ENCODE peak calls at places on chromosome 10, in seven cellular contexts. U, Y, H, P, Q, K and X are unnamed samples.
A peak's percentile ranks its signal among the peaks of the same experiment; 100 is the strongest.

GRCh38 chr10:43201545-43202131 is 63.4 kb downstream of the CSGALNACT2 start:
- DNase-seq in Q (peak; percentile 38), Y (no peak), K (peak; percentile 17), H (peak; percentile 74), P (no peak), U (no peak), X (peak; percentile 11)

GRCh38 chr10:131753336-131753735 is 147.5 kb upstream of the PPP2R2D start:
- DNase-seq in K (no peak), P (no peak), Y (no peak), U (no peak), Q (no peak), H (no peak), X (no peak)

GRCh38 chr10:88881335-88881734 is 1.3 kb downstream of the STAMBPL1 start:
- DNase-seq in U (peak; percentile 40), P (no peak), K (no peak), Q (no peak), H (no peak), Y (no peak), X (no peak)

GRCh38 chr10:4546500-4546899 is 279.5 kb upstream of the AKR1E2 start:
- DNase-seq in Q (no peak), K (no peak), P (no peak), H (no peak), Y (peak; percentile 9), U (peak; percentile 25), X (no peak)

GRCh38 chr10:80454526-80455460 is 683 bp downstream of the TSPAN14 start:
- DNase-seq in Q (peak; percentile 82), K (peak; percentile 88), Y (peak; percentile 67), P (no peak), H (peak; percentile 84), U (peak; percentile 70), X (peak; percentile 64)

GRCh38 chr10:90742189-90742588 is 115.7 kb downstream of the HTR7 start:
- DNase-seq in U (peak; percentile 52), H (no peak), Y (no peak), P (no peak), Q (no peak), K (no peak), X (no peak)

GRCh38 chr10:29719281-29719675 is 84.5 kb upstream of the SVIL start:
- DNase-seq in U (no peak), K (no peak), Q (no peak), Y (no peak), P (no peak), H (no peak), X (no peak)

GRCh38 chr10:30813872-30814471 is 184.4 kb upstream of the LYZL2 start:
- DNase-seq in P (no peak), H (no peak), Y (peak; percentile 43), K (no peak), Q (no peak), U (peak; percentile 62), X (no peak)

GRCh38 chr10:12603766-12604470 is 254.6 kb downstream of the CAMK1D start:
- DNase-seq in Q (no peak), U (no peak), Y (peak; percentile 47), P (no peak), H (no peak), K (peak; percentile 64), X (no peak)

GRCh38 chr10:31319602-31320178 is 674 bp downstream of the ZEB1 start:
- DNase-seq in Y (peak; percentile 27), H (peak; percentile 75), U (peak; percentile 41), P (no peak), Q (no peak), K (no peak), X (no peak)

GRCh38 chr10:80893256-80893655 is 355.6 kb downstream of the SH2D4B start:
- DNase-seq in K (no peak), Y (no peak), U (no peak), P (no peak), Q (no peak), H (no peak), X (no peak)

GRCh38 chr10:119500138-119500795 is 42.3 kb downstream of the RGS10 start:
- DNase-seq in P (no peak), K (no peak), Q (no peak), Y (no peak), H (no peak), U (no peak), X (no peak)

GRCh38 chr10:65670087-65670486 is 1255.7 kb upstream of the LRRTM3 start:
- DNase-seq in U (no peak), P (no peak), Y (no peak), Q (no peak), K (no peak), H (no peak), X (no peak)

GRCh38 chr10:87920538-87920937 is 57.1 kb downstream of the PTEN start:
- DNase-seq in U (no peak), K (no peak), P (no peak), Q (no peak), H (no peak), Y (no peak), X (no peak)

GRCh38 chr10:67836491-67836890 is 1.5 kb downstream of the DNAJC12 start:
- DNase-seq in P (no peak), Y (no peak), U (peak; percentile 15), H (no peak), Q (no peak), K (no peak), X (no peak)

GRCh38 chr10:66535418-66535817 is 390.4 kb upstream of the LRRTM3 start:
- DNase-seq in Y (no peak), Q (no peak), U (no peak), K (no peak), H (no peak), P (no peak), X (no peak)

GRCh38 chr10:125951290-125951689 is 54.9 kb downstream of the FANK1 start:
- DNase-seq in Y (no peak), P (no peak), K (no peak), Q (no peak), H (no peak), U (no peak), X (no peak)

GRCh38 chr10:49600046-49600445 is 10.1 kb upstream of the SLC18A3 start:
- DNase-seq in Y (no peak), P (no peak), Q (no peak), U (no peak), H (no peak), K (peak; percentile 7), X (no peak)

GRCh38 chr10:61301560-61301959 is 151.6 kb downstream of the TMEM26 start:
- DNase-seq in Q (no peak), K (no peak), Y (no peak), P (no peak), H (no peak), U (peak; percentile 69), X (no peak)

GRCh38 chr10:96935810-96936209 is 103.7 kb downstream of the LCOR start:
- DNase-seq in H (no peak), K (no peak), U (no peak), P (no peak), Y (no peak), Q (no peak), X (no peak)

GRCh38 chr10:96930469-96930868 is 98.4 kb downstream of the LCOR start:
- DNase-seq in Q (no peak), Y (no peak), U (no peak), H (no peak), P (no peak), K (no peak), X (no peak)

GRCh38 chr10:96935148-96935547 is 103.0 kb downstream of the LCOR start:
- DNase-seq in P (no peak), H (no peak), Q (no peak), K (no peak), U (no peak), Y (no peak), X (no peak)
- H3K36me3 ChIP-seq in P (peaks cover 4% of the 10 kb centered on the region), H (no peaks in the 10 kb centered on the region), Q (no peaks in the 10 kb centered on the region), K (no peaks in the 10 kb centered on the region), U (peaks cover 15% of the 10 kb centered on the region), Y (no peaks in the 10 kb centered on the region), X (no peaks in the 10 kb centered on the region)

GRCh38 chr10:118243907-118244306 is 98.2 kb downstream of the FAM204A start:
- DNase-seq in K (no peak), H (no peak), Y (no peak), P (no peak), U (no peak), Q (no peak), X (no peak)
- H3K27me3 ChIP-seq in K (peaks cover 3% of the 10 kb centered on the region), H (no peaks in the 10 kb centered on the region), Y (peaks cover 86% of the 10 kb centered on the region), P (peaks cover 21% of the 10 kb centered on the region), U (peaks cover 41% of the 10 kb centered on the region), Q (peaks cover 27% of the 10 kb centered on the region), X (peaks cover 3% of the 10 kb centered on the region)

GRCh38 chr10:11489591-11489990 is 121.9 kb downstream of the USP6NL start:
- DNase-seq in K (no peak), Y (no peak), Q (no peak), P (no peak), U (no peak), H (no peak), X (no peak)

GRCh38 chr10:11493646-11494045 is 117.8 kb downstream of the USP6NL start:
- DNase-seq in K (no peak), H (no peak), Y (no peak), U (no peak), P (no peak), Q (no peak), X (no peak)

GRCh38 chr10:11488126-11488525 is 123.3 kb downstream of the USP6NL start:
- DNase-seq in K (no peak), Q (no peak), U (no peak), P (no peak), Y (no peak), H (no peak), X (no peak)

GRCh38 chr10:11491087-11491486 is 120.4 kb downstream of the USP6NL start:
- DNase-seq in K (no peak), Q (no peak), U (no peak), P (no peak), H (no peak), Y (no peak), X (no peak)
- H3K36me3 ChIP-seq in K (no peaks in the 10 kb centered on the region), Q (no peaks in the 10 kb centered on the region), U (peaks cover 10% of the 10 kb centered on the region), P (no peaks in the 10 kb centered on the region), H (no peaks in the 10 kb centered on the region), Y (no peaks in the 10 kb centered on the region), X (no peaks in the 10 kb centered on the region)

DNA sequence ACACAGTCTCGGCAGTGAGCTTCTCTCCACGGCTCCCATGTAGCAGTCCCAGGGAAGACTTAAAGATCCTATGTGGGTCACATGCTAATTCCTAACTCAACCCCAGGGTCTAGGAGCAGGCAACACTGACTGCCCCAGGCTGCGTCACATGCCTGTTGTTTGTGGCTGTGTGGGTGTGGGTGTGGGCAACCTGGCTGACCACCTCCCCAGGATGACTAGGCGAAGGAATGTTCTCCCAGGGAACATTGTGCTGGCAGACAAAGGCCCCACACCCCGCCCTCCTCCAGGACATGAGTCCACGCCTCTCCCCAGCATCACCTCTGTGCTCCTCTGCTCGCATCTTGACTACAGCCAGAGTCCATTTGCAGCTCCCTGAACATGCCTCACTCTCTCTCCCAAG is 30.3 kb downstream of the SLC29A3 start:
- DNase-seq in Q (no peak), U (no peak), K (no peak), P (no peak), Y (peak; percentile 46), H (no peak), X (no peak)
- H3K27me3 ChIP-seq in Q (no peaks in the 10 kb centered on the region), U (no peaks in the 10 kb centered on the region), K (no peaks in the 10 kb centered on the region), P (no peaks in the 10 kb centered on the region), Y (no peaks in the 10 kb centered on the region), H (no peaks in the 10 kb centered on the region), X (no peaks in the 10 kb centered on the region)

DNA sequence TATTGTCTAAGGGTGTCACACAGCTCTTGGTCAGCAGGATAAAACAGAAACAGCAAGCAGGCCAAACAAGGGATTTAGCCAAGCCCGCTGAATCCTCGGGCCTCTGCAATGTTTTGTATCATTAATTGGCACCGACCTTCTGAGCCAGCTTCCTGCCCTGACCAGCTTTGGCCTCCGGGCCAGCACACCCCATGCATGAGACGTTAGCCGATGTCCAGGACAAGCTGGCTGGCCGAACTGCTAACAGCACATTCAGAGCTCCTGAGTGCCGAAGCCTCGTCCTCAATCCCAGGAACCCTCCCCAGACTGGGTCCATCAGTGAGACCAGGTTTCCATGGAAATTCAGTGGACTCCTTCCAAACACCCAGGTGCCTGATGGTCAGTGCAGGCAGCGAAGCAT is 134.3 kb upstream of the PFKP start:
- DNase-seq in K (no peak), Y (no peak), Q (no peak), U (no peak), H (no peak), P (no peak), X (no peak)
- H3K36me3 ChIP-seq in K (no peaks in the 10 kb centered on the region), Y (no peaks in the 10 kb centered on the region), Q (no peaks in the 10 kb centered on the region), U (no peaks in the 10 kb centered on the region), H (no peaks in the 10 kb centered on the region), P (no peaks in the 10 kb centered on the region), X (no peaks in the 10 kb centered on the region)